ENCODE peak calls at places on chromosomes 3 and 15, in six cellular contexts. S is CD8-positive, alpha-beta memory T cell; D is activated naive CD8-positive, alpha-beta T cell treated with anti-CD3 and anti-CD28 coated beads for 36 hours; Q is T-helper 2 cell; C is RCC 7860; P is GM10248. V is an unnamed sample.

GRCh38 chr15:48774484-48774883 is 36.4 kb downstream of the CEP152 start:
- DNase-seq in S (no peak), D (no peak), Q (no peak), C (no peak), P (no peak), V (no peak)

GRCh38 chr3:157120071-157120892 is 39.7 kb downstream of the CCNL1 start:
- DNase-seq in S (no peak), D (no peak), Q (no peak), C (no peak), P (no peak), V (no peak)

GRCh38 chr3:113140876-113141275 is 70.5 kb upstream of the BOC start:
- DNase-seq in S (no peak), D (no peak), Q (no peak), C (peak), P (peak), V (no peak)

GRCh38 chr3:55587476-55587875 is 100.4 kb upstream of the WNT5A start:
- DNase-seq in S (no peak), D (no peak), Q (no peak), C (no peak), P (no peak), V (no peak)

GRCh38 chr3:193869221-193870201 is 266.4 kb upstream of the HES1 start:
- DNase-seq in S (no peak), D (peak), Q (no peak), C (peak), P (peak), V (peak)

GRCh38 chr15:50143255-50143860 is 24.3 kb upstream of the ATP8B4 start:
- DNase-seq in S (no peak), D (no peak), Q (no peak), C (peak), P (no peak), V (peak)

GRCh38 chr15:84887928-84888327 is 3.5 kb downstream of the SLC28A1 start:
- DNase-seq in S (no peak), D (no peak), Q (no peak), C (no peak), P (peak), V (no peak)

GRCh38 chr3:56763233-56763632 is 38.5 kb downstream of the ARHGEF3 start:
- DNase-seq in S (no peak), D (no peak), Q (no peak), C (no peak), P (no peak), V (no peak)

GRCh38 chr15:62307551-62307950 is 142.5 kb upstream of the C2CD4B start:
- DNase-seq in S (no peak), D (no peak), Q (no peak), C (peak), P (no peak), V (peak)

GRCh38 chr3:126322181-126322967 is 34.8 kb downstream of the KLF15 start:
- DNase-seq in S (no peak), D (no peak), Q (no peak), C (no peak), P (no peak), V (no peak)

GRCh38 chr3:185423178-185423577 is 60.2 kb downstream of the MAP3K13 start:
- DNase-seq in S (no peak), D (no peak), Q (no peak), C (peak), P (peak), V (no peak)

GRCh38 chr3:111954228-111954990 is 24.4 kb upstream of the ABHD10 start:
- DNase-seq in S (no peak), D (no peak), Q (no peak), C (no peak), P (no peak), V (no peak)

GRCh38 chr3:190577225-190577624 is 63.3 kb downstream of the IL1RAP start:
- DNase-seq in S (no peak), D (no peak), Q (no peak), C (no peak), P (no peak), V (no peak)

GRCh38 chr3:144523396-144523795 is 551.8 kb downstream of the DIPK2A start:
- DNase-seq in S (no peak), D (no peak), Q (no peak), C (no peak), P (no peak), V (no peak)

GRCh38 chr15:63156708-63157065 is 590 bp downstream of the RPS27L start:
- DNase-seq in S (peak), D (no peak), Q (no peak), C (peak), P (no peak), V (peak)

GRCh38 chr3:42632146-42632545 is 21.4 kb upstream of the ZBTB47 start:
- DNase-seq in S (no peak), D (no peak), Q (no peak), C (peak), P (no peak), V (peak)

GRCh38 chr15:101641894-101642293 is 10.3 kb downstream of the TM2D3 start:
- DNase-seq in S (no peak), D (no peak), Q (peak), C (no peak), P (no peak), V (peak)

GRCh38 chr15:83185561-83185960 is 22.1 kb downstream of the HDGFL3 start:
- DNase-seq in S (no peak), D (no peak), Q (no peak), C (no peak), P (no peak), V (no peak)

GRCh38 chr15:88656760-88657221 is 18.0 kb downstream of the ISG20 start:
- DNase-seq in S (no peak), D (peak), Q (no peak), C (no peak), P (peak), V (no peak)

V was measured in kidney glomerular epithelial cell.